ENCODE peak calls at places on chromosomes 16 and 17, in seven cellular contexts. One of them, this sample, is unnamed.

GRCh38 chr16:73268311-73268997 is 220.5 kb upstream of the ZFHX3 start:
- DNase-seq in IMR-90: peak
- DNase-seq in GM12878: no peak
- DNase-seq in tibial nerve: no peak
- DNase-seq in uterus: peak
- DNase-seq in K562: no peak
- DNase-seq in Peyer's patch: no peak
- DNase-seq in this sample: no peak

GRCh38 chr16:59527206-59527997 is 793.3 kb upstream of the GOT2 start:
- DNase-seq in Peyer's patch: no peak
- DNase-seq in uterus: no peak
- DNase-seq in K562: no peak
- DNase-seq in GM12878: no peak
- DNase-seq in IMR-90: peak
- DNase-seq in tibial nerve: no peak
- DNase-seq in this sample: no peak

GRCh38 chr16:85393674-85394510 is 219.2 kb upstream of the GSE1 start:
- DNase-seq in GM12878: no peak
- DNase-seq in IMR-90: peak
- DNase-seq in K562: peak
- DNase-seq in tibial nerve: peak
- DNase-seq in Peyer's patch: peak
- DNase-seq in uterus: peak
- DNase-seq in this sample: no peak

GRCh38 chr16:12767897-12768296 is 35.8 kb downstream of the CPPED1 start:
- DNase-seq in K562: no peak
- DNase-seq in IMR-90: no peak
- DNase-seq in uterus: no peak
- DNase-seq in Peyer's patch: no peak
- DNase-seq in tibial nerve: no peak
- DNase-seq in GM12878: no peak
- DNase-seq in this sample: no peak

GRCh38 chr17:76670708-76671122 is 27.2 kb upstream of the ST6GALNAC1 start:
- DNase-seq in K562: no peak
- DNase-seq in IMR-90: no peak
- DNase-seq in Peyer's patch: no peak
- DNase-seq in GM12878: no peak
- DNase-seq in uterus: no peak
- DNase-seq in tibial nerve: no peak
- DNase-seq in this sample: no peak

GRCh38 chr16:13112639-13113038 is 211.2 kb downstream of the SHISA9 start:
- DNase-seq in uterus: no peak
- DNase-seq in tibial nerve: no peak
- DNase-seq in IMR-90: no peak
- DNase-seq in Peyer's patch: no peak
- DNase-seq in GM12878: no peak
- DNase-seq in K562: no peak
- DNase-seq in this sample: no peak

GRCh38 chr17:49260922-49261291 is 30.3 kb upstream of the PHOSPHO1 start:
- DNase-seq in K562: no peak
- DNase-seq in tibial nerve: no peak
- DNase-seq in uterus: no peak
- DNase-seq in Peyer's patch: no peak
- DNase-seq in IMR-90: no peak
- DNase-seq in GM12878: no peak
- DNase-seq in this sample: peak

GRCh38 chr16:57619133-57619605 is 9.3 kb upstream of the ADGRG1 start:
- DNase-seq in K562: no peak
- DNase-seq in tibial nerve: no peak
- DNase-seq in IMR-90: no peak
- DNase-seq in uterus: no peak
- DNase-seq in GM12878: no peak
- DNase-seq in Peyer's patch: peak
- DNase-seq in this sample: no peak

GRCh38 chr16:4266372-4266771 is 6.5 kb downstream of the TFAP4 start:
- DNase-seq in uterus: no peak
- DNase-seq in GM12878: no peak
- DNase-seq in tibial nerve: no peak
- DNase-seq in K562: peak
- DNase-seq in IMR-90: no peak
- DNase-seq in Peyer's patch: no peak
- DNase-seq in this sample: no peak

GRCh38 chr17:14135906-14136590 is 66.7 kb downstream of the COX10 start:
- DNase-seq in uterus: no peak
- DNase-seq in GM12878: no peak
- DNase-seq in tibial nerve: no peak
- DNase-seq in K562: no peak
- DNase-seq in Peyer's patch: no peak
- DNase-seq in IMR-90: no peak
- DNase-seq in this sample: no peak

GRCh38 chr16:15031179-15031578 is 24.7 kb downstream of the NTAN1 start:
- DNase-seq in IMR-90: no peak
- DNase-seq in uterus: no peak
- DNase-seq in K562: no peak
- DNase-seq in Peyer's patch: peak
- DNase-seq in GM12878: no peak
- DNase-seq in tibial nerve: no peak
- DNase-seq in this sample: no peak

GRCh38 chr16:56532714-56533113 is 12.9 kb upstream of the BBS2 start:
- DNase-seq in K562: no peak
- DNase-seq in GM12878: no peak
- DNase-seq in tibial nerve: no peak
- DNase-seq in Peyer's patch: no peak
- DNase-seq in IMR-90: no peak
- DNase-seq in uterus: no peak
- DNase-seq in this sample: no peak

GRCh38 chr16:23288726-23289512 is 13.2 kb upstream of the SCNN1B start:
- DNase-seq in tibial nerve: no peak
- DNase-seq in GM12878: no peak
- DNase-seq in uterus: no peak
- DNase-seq in K562: no peak
- DNase-seq in IMR-90: no peak
- DNase-seq in Peyer's patch: no peak
- DNase-seq in this sample: no peak

GRCh38 chr16:85029413-85029794 is 1.8 kb downstream of the KIAA0513 start:
- DNase-seq in Peyer's patch: peak
- DNase-seq in GM12878: peak
- DNase-seq in IMR-90: peak
- DNase-seq in uterus: peak
- DNase-seq in K562: peak
- DNase-seq in tibial nerve: no peak
- DNase-seq in this sample: peak

GRCh38 chr17:45896803-45897693 is 2.7 kb downstream of the MAPT start:
- DNase-seq in K562: no peak
- DNase-seq in Peyer's patch: no peak
- DNase-seq in uterus: no peak
- DNase-seq in tibial nerve: no peak
- DNase-seq in GM12878: no peak
- DNase-seq in IMR-90: no peak
- DNase-seq in this sample: no peak

GRCh38 chr16:74888227-74888862 is 96.6 kb downstream of the WDR59 start:
- DNase-seq in uterus: no peak
- DNase-seq in tibial nerve: no peak
- DNase-seq in IMR-90: no peak
- DNase-seq in Peyer's patch: no peak
- DNase-seq in GM12878: no peak
- DNase-seq in K562: no peak
- DNase-seq in this sample: no peak

GRCh38 chr16:31107465-31107867 is 720 bp upstream of the BCKDK start:
- DNase-seq in Peyer's patch: no peak
- DNase-seq in uterus: no peak
- DNase-seq in IMR-90: no peak
- DNase-seq in tibial nerve: no peak
- DNase-seq in GM12878: peak
- DNase-seq in K562: no peak
- DNase-seq in this sample: no peak

GRCh38 chr16:55324491-55325447 is 766 bp downstream of the IRX6 start:
- DNase-seq in tibial nerve: no peak
- DNase-seq in IMR-90: no peak
- DNase-seq in Peyer's patch: no peak
- DNase-seq in uterus: no peak
- DNase-seq in K562: no peak
- DNase-seq in GM12878: no peak
- DNase-seq in this sample: no peak

GRCh38 chr17:57663326-57664070 is 81.6 kb downstream of the CCDC182 start:
- DNase-seq in IMR-90: no peak
- DNase-seq in uterus: no peak
- DNase-seq in tibial nerve: no peak
- DNase-seq in Peyer's patch: peak
- DNase-seq in GM12878: no peak
- DNase-seq in K562: no peak
- DNase-seq in this sample: no peak

GRCh38 chr17:80953471-80954315 is 37.9 kb upstream of the CHMP6 start:
- DNase-seq in K562: no peak
- DNase-seq in uterus: peak
- DNase-seq in Peyer's patch: no peak
- DNase-seq in IMR-90: no peak
- DNase-seq in tibial nerve: no peak
- DNase-seq in GM12878: no peak
- DNase-seq in this sample: no peak

GRCh38 chr17:7177210-7177953 is 1.8 kb downstream of the ASGR1 start:
- DNase-seq in GM12878: no peak
- DNase-seq in IMR-90: peak
- DNase-seq in tibial nerve: peak
- DNase-seq in uterus: peak
- DNase-seq in K562: peak
- DNase-seq in Peyer's patch: peak
- DNase-seq in this sample: peak
- TF ChIP-seq POLR2A in GM12878: no peak
- TF ChIP-seq POLR2A in IMR-90: no peak
- TF ChIP-seq POLR2A in tibial nerve: no peak
- TF ChIP-seq POLR2A in uterus: no peak
- TF ChIP-seq POLR2A in K562: no peak
- TF ChIP-seq POLR2A in Peyer's patch: no peak
- TF ChIP-seq POLR2A in this sample: no peak

DNA sequence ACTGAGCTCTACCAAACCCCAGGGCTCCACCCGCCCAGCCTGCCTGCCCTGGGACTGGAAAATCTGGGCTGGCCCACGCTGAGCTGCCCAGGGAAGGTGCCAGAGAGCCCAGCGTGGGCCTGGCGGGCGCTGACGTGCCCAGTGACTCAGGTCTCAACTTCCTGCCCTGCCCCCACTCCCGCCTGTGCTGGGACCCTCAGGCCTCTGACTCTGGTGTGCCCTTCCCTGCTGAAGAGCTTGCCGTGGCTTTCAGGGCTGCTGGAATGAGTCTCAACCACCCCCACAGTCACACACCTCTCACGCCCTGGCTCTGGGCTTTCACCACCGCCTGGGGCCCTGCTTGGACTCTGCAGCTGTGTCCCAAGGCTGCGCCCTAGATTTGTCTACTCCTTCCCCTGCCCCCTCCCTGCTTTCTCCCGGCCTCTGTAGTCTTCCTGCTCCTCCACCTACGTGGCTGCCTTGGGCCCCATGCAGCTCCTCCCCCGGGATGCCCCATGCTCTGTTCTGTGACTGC is 10.4 kb downstream of the LLGL1 start:
- DNase-seq in uterus: no peak
- DNase-seq in GM12878: no peak
- DNase-seq in Peyer's patch: no peak
- DNase-seq in K562: no peak
- DNase-seq in IMR-90: peak
- DNase-seq in tibial nerve: no peak
- DNase-seq in this sample: peak
- TF ChIP-seq POLR2A in uterus: no peak
- TF ChIP-seq POLR2A in GM12878: no peak
- TF ChIP-seq POLR2A in Peyer's patch: no peak
- TF ChIP-seq POLR2A in K562: no peak
- TF ChIP-seq POLR2A in IMR-90: no peak
- TF ChIP-seq POLR2A in tibial nerve: no peak
- TF ChIP-seq POLR2A in this sample: peak

GRCh38 chr17:28895794-28896447 is 1.6 kb downstream of the FLOT2 start:
- DNase-seq in uterus: no peak
- DNase-seq in GM12878: no peak
- DNase-seq in IMR-90: no peak
- DNase-seq in tibial nerve: no peak
- DNase-seq in K562: no peak
- DNase-seq in Peyer's patch: no peak
- DNase-seq in this sample: no peak

GRCh38 chr17:28897769-28898259 is 281 bp upstream of the FLOT2 start:
- DNase-seq in IMR-90: no peak
- DNase-seq in K562: no peak
- DNase-seq in tibial nerve: no peak
- DNase-seq in Peyer's patch: no peak
- DNase-seq in GM12878: no peak
- DNase-seq in uterus: no peak
- DNase-seq in this sample: no peak

GRCh38 chr17:28896491-28896883 is 1.0 kb downstream of the FLOT2 start:
- DNase-seq in IMR-90: no peak
- DNase-seq in tibial nerve: no peak
- DNase-seq in uterus: no peak
- DNase-seq in K562: no peak
- DNase-seq in Peyer's patch: no peak
- DNase-seq in GM12878: no peak
- DNase-seq in this sample: no peak

GRCh38 chr17:28898261-28898955 is 875 bp upstream of the FLOT2 start:
- DNase-seq in uterus: no peak
- DNase-seq in K562: no peak
- DNase-seq in GM12878: no peak
- DNase-seq in tibial nerve: no peak
- DNase-seq in IMR-90: no peak
- DNase-seq in Peyer's patch: no peak
- DNase-seq in this sample: no peak

GRCh38 chr17:28896884-28897768 is at the start of gene FLOT2:
- DNase-seq in GM12878: no peak
- DNase-seq in K562: peak
- DNase-seq in IMR-90: peak
- DNase-seq in tibial nerve: peak
- DNase-seq in uterus: peak
- DNase-seq in Peyer's patch: peak
- DNase-seq in this sample: peak
- TF ChIP-seq POLR2A in GM12878: peak
- TF ChIP-seq POLR2A in K562: peak
- TF ChIP-seq POLR2A in IMR-90: no peak
- TF ChIP-seq POLR2A in tibial nerve: no peak
- TF ChIP-seq POLR2A in uterus: no peak
- TF ChIP-seq POLR2A in Peyer's patch: peak
- TF ChIP-seq POLR2A in this sample: peak

GRCh38 chr17:42778570-42778969 is 1.8 kb upstream of the WNK4 start:
- DNase-seq in uterus: no peak
- DNase-seq in GM12878: no peak
- DNase-seq in K562: no peak
- DNase-seq in IMR-90: no peak
- DNase-seq in Peyer's patch: no peak
- DNase-seq in tibial nerve: no peak
- DNase-seq in this sample: no peak

GRCh38 chr17:42781639-42782401 is 1.4 kb downstream of the WNK4 start:
- DNase-seq in tibial nerve: no peak
- DNase-seq in K562: no peak
- DNase-seq in GM12878: no peak
- DNase-seq in uterus: no peak
- DNase-seq in IMR-90: no peak
- DNase-seq in Peyer's patch: no peak
- DNase-seq in this sample: no peak

GRCh38 chr17:42780816-42781638 is 617 bp downstream of the WNK4 start:
- DNase-seq in GM12878: no peak
- DNase-seq in IMR-90: no peak
- DNase-seq in K562: no peak
- DNase-seq in tibial nerve: no peak
- DNase-seq in Peyer's patch: no peak
- DNase-seq in uterus: no peak
- DNase-seq in this sample: no peak

GRCh38 chr17:42779304-42779941 is 987 bp upstream of the WNK4 start:
- DNase-seq in Peyer's patch: no peak
- DNase-seq in GM12878: no peak
- DNase-seq in K562: no peak
- DNase-seq in IMR-90: no peak
- DNase-seq in tibial nerve: no peak
- DNase-seq in uterus: no peak
- DNase-seq in this sample: no peak

GRCh38 chr17:42779942-42780815 is at the start of gene WNK4:
- DNase-seq in GM12878: no peak
- DNase-seq in K562: peak
- DNase-seq in uterus: no peak
- DNase-seq in IMR-90: no peak
- DNase-seq in tibial nerve: no peak
- DNase-seq in Peyer's patch: peak
- DNase-seq in this sample: peak
- TF ChIP-seq POLR2A in GM12878: peak
- TF ChIP-seq POLR2A in K562: peak
- TF ChIP-seq POLR2A in uterus: no peak
- TF ChIP-seq POLR2A in IMR-90: no peak
- TF ChIP-seq POLR2A in tibial nerve: no peak
- TF ChIP-seq POLR2A in Peyer's patch: no peak
- TF ChIP-seq POLR2A in this sample: peak

This sample was measured in H54.